ENCODE peak calls at places on chromosomes 11 and 22, in seven cellular contexts. S is uterus; R is psoas muscle; O is PC-3; G is CD8-positive, alpha-beta T cell; C is transverse colon; H is thoracic aorta. X is an unnamed sample.

GRCh38 chr11:14300661-14301304 is 58.2 kb downstream of the RRAS2 start:
- DNase-seq in R (peak), O (peak), G (peak), H (peak), C (peak), S (peak), X (no peak)

GRCh38 chr11:73226297-73227006 is 8.4 kb downstream of the P2RY2 start:
- DNase-seq in C (no peak), H (no peak), S (no peak), G (no peak), R (peak), O (no peak), X (no peak)

GRCh38 chr11:10451399-10452116 is 3.5 kb upstream of the AMPD3 start:
- DNase-seq in C (no peak), O (no peak), S (no peak), G (no peak), R (no peak), H (no peak), X (no peak)

GRCh38 chr22:30183861-30184278 is 62.7 kb downstream of the LIF start:
- DNase-seq in O (no peak), G (no peak), H (no peak), S (no peak), R (no peak), C (no peak), X (no peak)

GRCh38 chr11:66981976-66982578 is 7.0 kb downstream of the C11orf86 start:
- DNase-seq in R (peak), O (peak), G (no peak), C (peak), H (peak), S (peak), X (peak)

GRCh38 chr11:72750086-72750485 is 2.1 kb downstream of the ARAP1 start:
- DNase-seq in G (no peak), O (no peak), C (no peak), H (no peak), R (peak), S (no peak), X (no peak)

GRCh38 chr22:46994983-46995382 is 232.5 kb downstream of the TBC1D22A start:
- DNase-seq in C (no peak), R (no peak), H (no peak), O (no peak), G (no peak), S (no peak), X (no peak)

GRCh38 chr11:10373340-10373739 is 68.5 kb downstream of the ADM start:
- DNase-seq in O (no peak), G (no peak), S (no peak), H (no peak), C (no peak), R (peak), X (no peak)

GRCh38 chr11:110774138-110775014 is 62.1 kb upstream of the ARHGAP20 start:
- DNase-seq in O (no peak), H (no peak), G (no peak), R (no peak), S (no peak), C (no peak), X (no peak)

GRCh38 chr11:69285766-69286165 is 8.2 kb upstream of the MYEOV start:
- DNase-seq in R (no peak), C (no peak), O (no peak), G (no peak), S (no peak), H (no peak), X (no peak)

GRCh38 chr22:41857160-41857859 is 24.4 kb downstream of the SREBF2 start:
- DNase-seq in S (peak), C (peak), G (peak), H (no peak), O (peak), R (no peak), X (no peak)

GRCh38 chr11:10326080-10326964 is 21.4 kb downstream of the ADM start:
- DNase-seq in R (peak), H (no peak), C (peak), G (no peak), S (peak), O (peak), X (no peak)

GRCh38 chr11:8988329-8989234 is 15.2 kb downstream of the NRIP3 start:
- DNase-seq in G (no peak), R (no peak), S (no peak), C (no peak), H (no peak), O (peak), X (no peak)

GRCh38 chr11:117851091-117851490 is 25.4 kb downstream of the FXYD6 start:
- DNase-seq in H (no peak), O (no peak), R (no peak), C (no peak), S (peak), G (no peak), X (no peak)
- H3K27ac ChIP-seq in H (no peak), O (no peak), R (no peak), C (peak), S (peak), G (no peak), X (no peak)

GRCh38 chr11:34188181-34188580 is 82.8 kb downstream of the NAT10 start:
- DNase-seq in C (no peak), G (no peak), R (no peak), O (no peak), S (no peak), H (no peak), X (no peak)

GRCh38 chr11:34189191-34189590 is 83.8 kb downstream of the NAT10 start:
- DNase-seq in R (no peak), O (no peak), C (no peak), S (no peak), H (no peak), G (no peak), X (no peak)

GRCh38 chr11:34183840-34184358 is 78.5 kb downstream of the NAT10 start:
- DNase-seq in C (no peak), O (no peak), H (no peak), G (no peak), R (no peak), S (no peak), X (no peak)

GRCh38 chr11:34184505-34185015 is 79.1 kb downstream of the NAT10 start:
- DNase-seq in C (no peak), R (no peak), G (no peak), O (no peak), H (no peak), S (no peak), X (no peak)

GRCh38 chr11:34185926-34186841 is 80.8 kb downstream of the NAT10 start:
- DNase-seq in R (no peak), C (no peak), S (no peak), G (no peak), O (no peak), H (no peak), X (no peak)
- H3K27ac ChIP-seq in R (no peak), C (no peak), S (no peak), G (no peak), O (no peak), H (no peak), X (no peak)

DNA sequence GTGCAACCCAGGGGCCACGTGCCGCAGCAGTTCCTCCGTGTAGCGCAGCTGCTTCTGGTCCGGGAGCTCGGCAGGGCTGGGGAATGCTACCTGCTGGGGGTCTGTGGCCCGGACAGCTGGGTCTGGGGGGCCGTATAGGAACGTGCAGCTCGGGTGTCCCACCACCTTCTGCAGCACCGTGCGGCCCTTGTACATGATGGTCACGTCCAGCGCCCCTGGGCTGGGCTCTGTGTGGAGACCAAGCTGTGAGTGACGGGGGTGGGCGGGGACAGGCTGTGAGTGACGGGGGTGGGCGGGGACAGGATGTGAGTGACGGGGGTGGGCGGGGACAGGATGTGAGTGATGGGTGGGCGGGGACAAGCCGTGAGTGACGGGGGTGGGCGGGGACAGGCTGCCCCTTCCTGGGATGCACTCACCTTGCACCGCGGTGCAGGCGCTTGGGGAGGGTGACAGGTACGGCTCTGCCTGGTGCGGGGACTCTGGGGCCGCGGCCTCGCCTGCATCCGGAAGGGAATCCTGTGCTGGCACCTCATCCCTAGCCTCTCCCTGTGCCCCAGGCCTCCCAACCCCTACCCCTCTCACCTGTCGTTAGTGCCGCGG is 2.3 kb downstream of the IRF7 start:
- DNase-seq in R (peak), C (peak), H (peak), G (peak), O (peak), S (no peak), X (no peak)
- H3K27ac ChIP-seq in R (peak), C (peak), H (peak), G (peak), O (no peak), S (no peak), X (no peak)

DNA sequence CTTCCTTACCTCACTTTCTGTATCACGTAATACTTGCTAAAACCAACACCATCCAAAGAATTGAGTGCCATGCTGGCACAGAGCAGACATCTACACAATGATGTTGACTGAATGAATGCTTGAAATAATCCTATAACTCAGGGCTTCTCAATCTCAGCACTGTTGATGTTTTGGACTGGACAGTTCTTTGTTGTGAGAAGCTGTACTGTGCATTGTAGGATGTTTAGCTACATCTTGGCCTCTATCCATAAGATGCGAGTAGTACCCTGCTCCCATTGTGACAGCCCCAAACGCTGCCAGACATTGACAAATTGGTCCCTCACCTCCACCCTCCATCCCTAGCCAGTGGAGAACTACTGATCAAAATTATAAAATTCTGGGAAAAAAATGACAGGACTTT is 153.4 kb downstream of the NAV2 start:
- DNase-seq in H (no peak), G (no peak), C (no peak), O (no peak), S (no peak), R (no peak), X (no peak)
- H3K27ac ChIP-seq in H (no peak), G (no peak), C (no peak), O (no peak), S (no peak), R (no peak), X (no peak)

GRCh38 chr22:50621491-50621880 is 6.5 kb downstream of the ARSA start:
- DNase-seq in G (peak), S (no peak), R (no peak), C (peak), H (no peak), O (no peak), X (no peak)

GRCh38 chr22:50620861-50621490 is 7.0 kb downstream of the ARSA start:
- DNase-seq in C (peak), R (peak), G (peak), O (peak), H (no peak), S (no peak), X (no peak)

GRCh38 chr22:50622723-50623327 is 5.1 kb downstream of the ARSA start:
- DNase-seq in S (no peak), O (no peak), R (no peak), H (no peak), G (no peak), C (peak), X (no peak)

GRCh38 chr22:50624347-50625130 is 3.4 kb downstream of the ARSA start:
- DNase-seq in S (no peak), H (no peak), C (peak), R (no peak), G (no peak), O (no peak), X (no peak)

GRCh38 chr22:50621948-50622722 is 5.8 kb downstream of the ARSA start:
- DNase-seq in O (peak), C (peak), R (no peak), S (no peak), H (no peak), G (no peak), X (no peak)
- H3K27ac ChIP-seq in O (no peak), C (peak), R (peak), S (no peak), H (no peak), G (peak), X (no peak)

GRCh38 chr11:62556102-62556871 is 9.7 kb upstream of the AHNAK start:
- DNase-seq in G (peak), S (peak), R (peak), O (peak), C (peak), H (peak), X (peak)

GRCh38 chr11:62558669-62559068 is 12.1 kb upstream of the AHNAK start:
- DNase-seq in R (peak), S (no peak), G (no peak), O (no peak), C (no peak), H (no peak), X (no peak)

GRCh38 chr11:62560566-62561103 is 13.1 kb downstream of the EEF1G start:
- DNase-seq in S (peak), H (peak), O (peak), R (peak), C (peak), G (peak), X (peak)

GRCh38 chr11:62556872-62557631 is 10.4 kb upstream of the AHNAK start:
- DNase-seq in R (peak), H (no peak), O (peak), G (peak), C (peak), S (no peak), X (no peak)

DNA sequence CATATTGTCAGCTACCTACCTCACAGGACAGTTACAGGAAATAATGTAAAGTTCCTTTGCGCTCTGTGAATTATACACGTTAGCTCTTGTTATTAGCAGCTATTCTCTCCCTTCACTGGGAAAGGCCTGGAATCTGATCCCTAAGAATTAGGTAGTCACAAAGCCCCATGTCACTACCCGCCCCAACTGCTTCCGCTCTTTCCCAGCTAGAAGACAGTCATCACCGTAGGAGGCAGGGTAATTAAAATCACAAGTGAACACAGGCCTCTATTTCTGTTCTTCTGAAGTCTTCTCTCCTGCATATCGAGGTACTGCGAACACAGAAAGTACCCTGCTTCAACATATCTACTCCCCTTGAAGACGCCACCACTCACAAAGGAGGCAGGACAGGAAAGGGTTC is 12.6 kb upstream of the AHNAK start:
- DNase-seq in H (no peak), C (no peak), G (no peak), O (no peak), R (peak), S (no peak), X (no peak)
- H3K27ac ChIP-seq in H (peak), C (peak), G (no peak), O (peak), R (peak), S (peak), X (no peak)

GRCh38 chr11:19938051-19938856 is 222.0 kb downstream of the DBX1 start:
- DNase-seq in G (no peak), S (no peak), O (peak), C (peak), R (no peak), H (no peak), X (no peak)
- H3K27ac ChIP-seq in G (no peak), S (no peak), O (peak), C (no peak), R (no peak), H (no peak), X (no peak)

DNA sequence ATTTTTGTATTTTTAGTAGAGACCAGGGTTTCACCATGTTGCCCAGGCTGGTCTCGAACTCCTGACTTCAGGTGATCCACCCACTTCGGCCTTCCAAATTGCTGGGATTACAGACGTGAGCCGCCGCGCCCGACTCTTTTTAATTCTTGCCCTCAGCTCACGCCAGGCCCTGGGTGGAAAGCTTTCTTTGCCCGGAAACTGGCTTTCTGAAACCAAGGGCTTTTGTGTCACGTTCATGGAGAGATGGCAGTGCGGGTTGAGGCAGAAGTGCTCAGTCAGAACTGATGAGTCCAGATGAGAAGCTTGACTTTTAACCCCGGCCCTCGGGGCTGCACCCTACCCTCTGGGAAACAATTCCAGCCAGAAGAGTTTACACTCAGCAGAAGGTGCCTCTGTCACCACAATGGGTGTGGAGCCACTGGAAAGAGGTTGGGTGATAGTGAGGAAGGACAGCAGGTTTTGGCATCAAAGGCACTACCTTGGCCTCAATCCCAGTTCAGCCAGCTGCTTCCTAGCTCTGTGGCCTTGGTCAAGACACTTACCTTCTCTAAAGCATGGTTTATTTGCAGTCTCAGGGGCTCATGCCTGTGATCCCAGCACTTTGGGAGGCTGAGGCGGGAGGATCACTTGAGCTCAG is 890 bp upstream of the ARFGAP3 start:
- DNase-seq in R (no peak), S (peak), C (no peak), G (no peak), O (peak), H (no peak), X (no peak)
- H3K27ac ChIP-seq in R (peak), S (peak), C (peak), G (no peak), O (no peak), H (peak), X (no peak)

DNA sequence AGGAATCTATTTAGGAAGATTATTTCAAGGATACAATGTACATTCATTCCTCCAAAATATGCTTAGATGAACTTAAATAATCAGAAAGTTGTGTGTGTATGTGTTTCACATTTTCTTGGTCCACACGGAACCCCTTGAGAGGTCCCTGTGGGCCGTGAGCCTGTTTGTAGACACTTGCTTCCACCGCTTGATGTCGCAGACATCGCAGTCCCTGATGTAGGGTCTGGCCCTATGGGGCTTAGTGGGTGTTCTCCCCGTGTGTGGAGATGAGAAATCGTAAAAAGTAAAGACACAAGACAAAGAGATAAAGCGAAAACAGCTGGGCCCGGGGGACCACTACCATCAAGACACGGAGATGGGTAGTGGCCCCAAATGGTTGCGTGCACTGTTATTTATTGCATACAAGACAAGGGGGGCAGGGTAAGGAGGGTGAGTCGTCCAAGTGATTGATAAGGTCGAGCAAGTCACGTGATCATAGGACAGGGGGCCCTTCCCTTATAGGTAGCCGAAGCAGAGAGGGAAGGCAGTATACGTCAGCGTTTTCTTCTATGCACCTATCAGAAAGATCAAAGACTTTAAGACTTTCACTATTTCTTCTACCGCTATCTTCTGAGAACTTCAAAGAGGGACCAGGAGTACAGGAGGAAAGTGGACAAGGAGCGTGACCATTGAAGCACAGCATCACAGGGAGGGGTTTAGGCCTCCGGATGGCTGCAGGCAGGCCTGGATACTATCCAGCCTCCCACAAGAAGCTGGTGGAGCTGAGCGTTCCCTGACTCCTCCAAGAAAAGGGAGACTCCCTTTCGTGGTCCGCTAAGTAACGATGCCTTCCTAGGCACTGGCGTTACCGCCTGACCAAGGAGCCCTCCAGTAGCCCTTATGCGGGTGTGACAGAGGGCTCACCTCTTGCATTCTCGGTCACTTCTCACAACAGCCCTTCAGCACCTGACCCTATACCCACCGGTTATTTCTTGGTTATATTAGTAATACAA is 1.2 kb upstream of the APOBEC3C start:
- DNase-seq in G (no peak), O (no peak), R (no peak), C (no peak), S (peak), H (no peak), X (no peak)
- H3K27ac ChIP-seq in G (no peak), O (no peak), R (no peak), C (no peak), S (peak), H (no peak), X (no peak)

DNA sequence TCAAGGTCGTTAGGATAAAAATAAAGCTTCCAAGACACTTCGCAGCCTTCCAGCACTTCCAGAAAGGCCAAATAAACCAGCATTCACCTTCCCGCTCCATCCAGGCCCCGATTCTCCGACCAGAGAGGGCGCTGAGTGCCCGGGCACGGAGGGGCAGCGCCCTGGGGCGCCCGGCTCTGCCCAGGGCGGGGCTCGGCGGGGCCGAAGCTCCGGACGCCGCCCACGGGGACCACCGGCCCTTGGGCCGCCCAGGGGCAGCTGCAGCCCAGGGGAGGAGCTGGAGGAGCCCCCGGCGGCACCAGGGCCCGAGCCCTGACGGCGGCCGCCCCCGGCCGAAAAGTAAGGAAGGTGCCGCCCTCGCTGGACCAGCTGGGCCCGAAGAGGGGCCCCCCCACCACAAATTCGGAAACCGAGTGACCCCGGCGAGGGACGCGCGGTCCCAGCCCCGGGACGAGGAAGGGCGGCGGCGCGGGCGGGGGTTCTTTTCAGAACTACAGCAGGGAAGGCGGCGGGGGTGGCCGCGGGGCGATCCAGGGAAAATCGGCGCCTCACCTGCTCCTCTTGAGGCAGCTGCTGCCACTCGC is 346 bp downstream of the ATL3 start:
- DNase-seq in G (peak), S (peak), H (no peak), R (peak), O (peak), C (peak), X (no peak)
- H3K27ac ChIP-seq in G (peak), S (peak), H (peak), R (peak), O (peak), C (peak), X (peak)